ENCODE peak calls at places on chromosomes 11 and 22, in five cellular contexts. N, I, V, S and F are unnamed samples. For H3K27me3, the result is how much of the 10 kb centered on the place peaks cover.

GRCh38 chr11:70466154-70466553 is 67.8 kb downstream of the CTTN start:
- DNase-seq in N (no peak), I (peak), V (no peak), S (no peak), F (no peak)

GRCh38 chr11:83070044-83070877 is 1.4 kb downstream of the RAB30 start:
- DNase-seq in N (peak), I (peak), V (no peak), S (no peak), F (no peak)

GRCh38 chr22:31350410-31350863 is 4.3 kb upstream of the PATZ1 start:
- DNase-seq in N (no peak), I (peak), V (no peak), S (no peak), F (no peak)

GRCh38 chr11:11243790-11244469 is 109.1 kb downstream of the CSNK2A3 start:
- DNase-seq in N (peak), I (peak), V (no peak), S (peak), F (peak)

GRCh38 chr11:8501838-8502237 is 92.2 kb downstream of the STK33 start:
- DNase-seq in N (no peak), I (no peak), V (no peak), S (no peak), F (no peak)

GRCh38 chr11:47051217-47051616 is 114.7 kb downstream of the CSTPP1 start:
- DNase-seq in N (no peak), I (peak), V (no peak), S (no peak), F (no peak)

GRCh38 chr11:93033093-93033492 is 63.6 kb downstream of the MTNR1B start:
- DNase-seq in N (no peak), I (no peak), V (no peak), S (no peak), F (no peak)

GRCh38 chr11:115606223-115607220 is 102.3 kb upstream of the CADM1 start:
- DNase-seq in N (no peak), I (peak), V (peak), S (peak), F (no peak)

GRCh38 chr11:72789493-72790131 is 4.2 kb downstream of the STARD10 start:
- DNase-seq in N (no peak), I (peak), V (no peak), S (no peak), F (no peak)

GRCh38 chr22:20549232-20549841 is 41.9 kb downstream of the MED15 start:
- DNase-seq in N (no peak), I (peak), V (no peak), S (peak), F (peak)

GRCh38 chr11:82972103-82972502 is 70.6 kb downstream of the DDIAS start:
- DNase-seq in N (no peak), I (no peak), V (no peak), S (no peak), F (no peak)

GRCh38 chr22:31104869-31105268 is 2.5 kb downstream of the SELENOM start:
- DNase-seq in N (peak), I (no peak), V (no peak), S (peak), F (no peak)

GRCh38 chr22:20064545-20065262 is 15.3 kb upstream of the DGCR8 start:
- DNase-seq in N (no peak), I (no peak), V (peak), S (no peak), F (no peak)

GRCh38 chr11:41113160-41113559 is 346.3 kb downstream of the LRRC4C start:
- DNase-seq in N (no peak), I (no peak), V (no peak), S (no peak), F (no peak)

GRCh38 chr22:32991353-32992115 is 66.6 kb downstream of the SYN3 start:
- DNase-seq in N (no peak), I (peak), V (no peak), S (no peak), F (no peak)
- H3K27ac ChIP-seq in N (no peak), I (no peak), V (no peak), S (no peak), F (no peak)

GRCh38 chr22:37639771-37640590 is 512 bp downstream of the SH3BP1 start:
- DNase-seq in N (peak), I (no peak), V (no peak), S (no peak), F (no peak)

GRCh38 chr22:37641251-37641949 is 1.9 kb downstream of the SH3BP1 start:
- DNase-seq in N (no peak), I (no peak), V (no peak), S (no peak), F (no peak)

GRCh38 chr22:37638351-37639069 is 959 bp upstream of the SH3BP1 start:
- DNase-seq in N (peak), I (no peak), V (no peak), S (no peak), F (no peak)

GRCh38 chr22:37640591-37641250 is 1.3 kb downstream of the SH3BP1 start:
- DNase-seq in N (no peak), I (peak), V (no peak), S (no peak), F (peak)

GRCh38 chr22:37639070-37639760 is at the start of gene SH3BP1:
- DNase-seq in N (peak), I (peak), V (peak), S (peak), F (peak)
- TF ChIP-seq CTCF in N (no peak), I (peak), V (no peak), S (no peak), F (no peak)

GRCh38 chr11:124331873-124332272 is 11.9 kb upstream of the OR8D2 start:
- DNase-seq in N (no peak), I (no peak), V (no peak), S (no peak), F (no peak)
- H3K27me3 ChIP-seq in N (under half), I (under half), V (under half), S (under half), F (under half)

GRCh38 chr22:27299181-27300085 is 502.1 kb downstream of the MN1 start:
- DNase-seq in N (no peak), I (peak), V (no peak), S (peak), F (no peak)
- H3K27ac ChIP-seq in N (no peak), I (no peak), V (no peak), S (no peak), F (no peak)

DNA sequence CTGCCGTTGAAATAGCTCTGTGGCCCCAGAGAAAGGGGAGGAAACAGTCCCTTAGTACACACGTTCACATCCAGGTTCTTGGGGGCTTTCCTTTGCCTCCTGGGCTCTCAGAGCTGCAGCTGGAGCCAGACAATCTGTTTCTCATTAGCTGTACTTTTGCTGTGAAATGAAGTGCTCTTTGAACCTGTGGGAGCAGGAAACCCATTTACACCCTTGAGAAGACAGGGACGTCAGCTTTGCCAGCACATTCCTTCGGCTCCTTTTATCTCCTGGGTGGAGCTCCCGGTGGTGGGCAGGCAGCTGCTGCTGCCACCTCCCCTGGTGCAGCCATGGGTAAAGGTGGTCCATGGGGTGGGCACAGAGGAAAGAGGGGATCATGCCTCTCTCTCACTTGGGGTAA is 80.6 kb upstream of the TIMP3 start:
- DNase-seq in N (no peak), I (peak), V (no peak), S (no peak), F (no peak)
- TF ChIP-seq CTCF in N (no peak), I (no peak), V (no peak), S (no peak), F (no peak)

GRCh38 chr11:125959931-125960330 is 14.1 kb downstream of the VSIG10L2 start:
- DNase-seq in N (no peak), I (no peak), V (no peak), S (no peak), F (no peak)
- H3K27me3 ChIP-seq in N (under half), I (under half), V (under half), S (under half), F (under half)

GRCh38 chr11:75423721-75424120 is 9.3 kb downstream of the KLHL35 start:
- DNase-seq in N (no peak), I (no peak), V (no peak), S (no peak), F (no peak)

GRCh38 chr11:75421035-75421602 is 11.9 kb downstream of the KLHL35 start:
- DNase-seq in N (no peak), I (no peak), V (no peak), S (no peak), F (no peak)

GRCh38 chr11:75421902-75422247 is 11.1 kb downstream of the KLHL35 start:
- DNase-seq in N (no peak), I (no peak), V (no peak), S (no peak), F (no peak)

GRCh38 chr11:75422248-75423231 is 10.5 kb downstream of the KLHL35 start:
- DNase-seq in N (no peak), I (no peak), V (peak), S (no peak), F (no peak)

GRCh38 chr11:75420224-75421034 is 12.6 kb downstream of the KLHL35 start:
- DNase-seq in N (no peak), I (no peak), V (no peak), S (no peak), F (no peak)
- H3K27ac ChIP-seq in N (no peak), I (no peak), V (peak), S (no peak), F (no peak)